ENCODE peak calls at places on chromosomes 3 and 15, in nine cellular contexts. E is K562, U is astrocyte, X is OCI-LY7, S is MM.1S, F is neural progenitor cell, R is GM23248, N is fibroblast of lung, A is SK-N-SH. G is an unnamed sample. For H3K79me2, the result is how much of the 10 kb centered on the place peaks cover.

GRCh38 chr3:123638936-123639680 is 54.3 kb upstream of the HACD2 start:
- DNase-seq in A (no peak), F (peak), N (no peak), R (peak), E (no peak), X (no peak), S (no peak), U (no peak), G (no peak)

GRCh38 chr15:89486726-89487050 is 9.7 kb downstream of the RHCG start:
- DNase-seq in F (peak), S (peak), R (peak), N (no peak), A (no peak), E (peak), U (no peak), X (no peak), G (no peak)

GRCh38 chr3:94167796-94168195 is 104.9 kb downstream of the NSUN3 start:
- DNase-seq in R (no peak), A (no peak), F (no peak), S (no peak), E (no peak), U (no peak), N (no peak), X (no peak), G (no peak)

GRCh38 chr3:12194209-12194608 is 35.5 kb upstream of the TIMP4 start:
- DNase-seq in X (no peak), E (no peak), S (no peak), A (no peak), U (peak), N (peak), F (no peak), R (peak), G (no peak)

GRCh38 chr15:41494190-41494921 is 682 bp downstream of the ITPKA start:
- DNase-seq in S (peak), X (peak), E (peak), R (peak), A (peak), F (peak), U (no peak), N (no peak), G (peak)

GRCh38 chr15:52337961-52338535 is 42.4 kb upstream of the MYO5C start:
- DNase-seq in F (no peak), R (no peak), S (no peak), X (no peak), U (no peak), A (peak), N (peak), E (no peak), G (no peak)

GRCh38 chr15:47398594-47398993 is 318.7 kb upstream of the SEMA6D start:
- DNase-seq in E (no peak), U (no peak), X (no peak), N (no peak), A (no peak), F (no peak), S (no peak), R (no peak), G (no peak)

GRCh38 chr3:195197764-195198423 is 73.1 kb downstream of the XXYLT1 start:
- DNase-seq in F (no peak), E (no peak), X (no peak), R (peak), A (no peak), U (peak), S (no peak), N (peak), G (peak)

GRCh38 chr3:102441832-102442231 is 7.0 kb downstream of the ZPLD1 start:
- DNase-seq in U (peak), E (no peak), R (no peak), F (peak), S (no peak), A (no peak), N (peak), X (no peak), G (no peak)

DNA sequence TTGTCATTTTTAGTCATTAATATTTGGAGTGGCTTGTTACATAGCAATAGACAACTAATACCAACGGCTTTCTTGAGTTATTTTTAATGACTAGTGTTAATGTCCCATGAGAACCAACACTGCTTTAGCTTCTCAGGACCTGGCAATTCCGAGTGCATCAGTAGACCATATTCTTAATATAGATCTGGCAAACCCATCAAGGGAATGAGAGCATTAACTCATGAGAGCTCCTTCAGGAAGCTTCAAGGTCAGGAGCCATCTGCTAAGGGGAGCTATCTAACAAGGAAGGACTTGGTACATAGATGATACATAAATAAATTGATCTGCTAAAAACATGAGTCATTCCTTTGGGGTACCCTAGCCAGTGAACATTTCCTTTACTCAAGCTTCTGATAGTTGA is 122.6 kb upstream of the EPHA3 start:
- DNase-seq in A (no peak), R (no peak), X (no peak), E (no peak), U (peak), N (no peak), F (no peak), S (no peak), G (no peak)
- H3K27ac ChIP-seq in A (no peak), R (no peak), X (no peak), E (no peak), U (no peak), N (no peak), F (no peak), S (no peak), G (no peak)

DNA sequence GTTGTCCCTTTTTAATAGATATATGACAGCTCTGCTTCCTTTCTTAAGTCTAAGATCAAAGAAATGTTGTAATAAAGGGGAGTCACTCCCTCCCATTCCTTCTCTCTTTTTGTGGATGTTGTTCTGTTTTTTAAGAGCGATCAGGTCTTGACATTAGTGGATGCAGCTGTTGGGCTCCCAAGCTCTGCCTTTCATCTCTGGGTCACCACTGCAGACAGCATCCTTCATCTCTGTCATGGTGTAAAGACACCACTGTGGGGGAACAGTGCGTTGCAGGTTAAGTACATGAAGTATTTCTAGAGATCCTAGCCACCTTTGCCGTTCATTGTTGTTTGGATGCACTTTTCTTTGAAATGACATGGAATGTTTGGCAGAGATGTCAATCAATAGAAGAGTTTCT is 17.7 kb downstream of the FNDC3B start:
- DNase-seq in U (no peak), N (no peak), F (peak), X (peak), A (peak), R (no peak), S (no peak), E (no peak), G (no peak)
- H3K79me2 ChIP-seq in U (half or more), N (half or more), F (half or more), X (under half), A (half or more), R (half or more), S (half or more), E (half or more), G (half or more)

DNA sequence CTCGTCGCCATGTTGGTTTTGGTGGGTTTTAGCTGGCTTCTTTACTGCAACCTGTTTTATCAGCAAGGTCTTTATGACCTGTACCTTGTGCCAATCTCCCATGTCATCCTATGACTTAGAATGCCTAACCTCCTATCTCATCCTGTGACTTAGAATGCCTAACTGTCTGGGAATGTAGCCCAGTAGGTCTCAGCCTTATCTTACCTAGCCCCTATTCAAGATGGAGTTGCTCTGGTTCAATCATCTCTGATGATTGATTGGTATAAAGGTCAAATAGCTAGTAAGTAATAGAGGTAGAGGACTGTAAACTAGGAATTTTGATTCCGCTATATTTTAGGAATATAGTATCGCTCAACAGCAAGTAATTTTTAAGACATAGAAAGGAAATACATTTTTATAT is 1.3 kb upstream of the ACKR2 start:
- DNase-seq in S (no peak), A (no peak), X (no peak), F (no peak), N (no peak), E (no peak), R (no peak), U (no peak), G (no peak)
- H3K4me3 ChIP-seq in S (no peak), A (no peak), X (no peak), F (no peak), N (no peak), E (no peak), R (no peak), U (no peak), G (no peak)

DNA sequence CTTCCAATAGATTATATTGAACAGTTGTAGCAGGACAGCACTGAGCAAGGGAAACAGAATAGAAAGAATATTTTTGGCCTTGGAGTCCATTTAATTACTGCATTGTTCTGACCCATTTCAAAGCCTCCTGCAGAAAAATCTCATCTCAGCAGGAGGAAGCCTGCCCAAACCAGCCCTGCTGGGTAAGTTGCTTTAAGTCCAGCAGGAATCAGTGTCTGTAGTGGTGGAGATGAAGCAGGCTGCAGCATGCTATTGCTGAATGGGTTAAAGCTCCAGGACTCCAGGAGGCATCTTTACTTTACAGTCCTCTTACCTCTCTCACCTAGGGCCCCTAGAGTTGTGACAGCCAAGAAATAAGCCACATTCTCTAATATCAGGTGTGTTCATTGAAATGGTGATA is 380.3 kb upstream of the THBS1 start:
- DNase-seq in A (no peak), U (no peak), E (no peak), R (no peak), F (peak), N (no peak), X (no peak), S (no peak), G (no peak)
- H3K27ac ChIP-seq in A (no peak), U (no peak), E (no peak), R (no peak), F (no peak), N (no peak), X (no peak), S (no peak), G (no peak)

GRCh38 chr15:30919877-30920550 is 16.3 kb downstream of the FAN1 start:
- DNase-seq in F (no peak), X (no peak), E (no peak), A (no peak), R (no peak), N (no peak), S (peak), U (no peak), G (no peak)
- H3K79me2 ChIP-seq in F (under half), X (under half), E (under half), A (under half), R (under half), N (under half), S (under half), U (under half), G (under half)

GRCh38 chr15:24961967-24962366 is 7.2 kb downstream of the SNRPN start:
- DNase-seq in U (no peak), E (no peak), R (no peak), N (no peak), S (no peak), A (no peak), F (no peak), X (no peak), G (no peak)
- H3K4me3 ChIP-seq in U (no peak), E (no peak), R (no peak), N (no peak), S (no peak), A (no peak), F (no peak), X (no peak), G (no peak)